ENCODE peak calls at places on chromosomes 11 and 22, in five cellular contexts. Z, F, S, R and J are unnamed samples.

GRCh38 chr11:102197759-102198158 is 87.5 kb downstream of the YAP1 start:
- DNase-seq in S (no peak), Z (no peak), R (peak), F (no peak), J (no peak)

GRCh38 chr11:102446606-102447005 is 6.0 kb downstream of the TMEM123 start:
- DNase-seq in Z (no peak), F (peak), S (no peak), R (peak), J (no peak)

GRCh38 chr22:46686221-46686872 is 51.7 kb downstream of the CERK start:
- DNase-seq in Z (no peak), S (no peak), R (no peak), F (no peak), J (no peak)

GRCh38 chr11:62402226-62402625 is 16.6 kb upstream of the SCGB1A1 start:
- DNase-seq in S (no peak), F (no peak), Z (no peak), R (no peak), J (no peak)

GRCh38 chr11:45108070-45109064 is 38.1 kb upstream of the PRDM11 start:
- DNase-seq in F (no peak), S (no peak), Z (no peak), R (no peak), J (no peak)

GRCh38 chr11:43643898-43644625 is 36.5 kb upstream of the HSD17B12 start:
- DNase-seq in S (peak), F (peak), R (peak), Z (peak), J (peak)

GRCh38 chr11:118618115-118618990 is 10.9 kb downstream of the PHLDB1 start:
- DNase-seq in Z (no peak), R (peak), F (peak), S (no peak), J (no peak)

GRCh38 chr11:43930868-43931716 is 11.3 kb upstream of the C11orf96 start:
- DNase-seq in Z (no peak), S (no peak), R (peak), F (peak), J (no peak)

GRCh38 chr22:49444781-49445180 is 382.9 kb downstream of the BRD1 start:
- DNase-seq in F (no peak), R (no peak), Z (no peak), S (no peak), J (no peak)

GRCh38 chr11:10844364-10844763 is 13.5 kb downstream of the ZBED5 start:
- DNase-seq in F (no peak), Z (no peak), R (no peak), S (no peak), J (no peak)

GRCh38 chr11:32817181-32817842 is 12.4 kb upstream of the PRRG4 start:
- DNase-seq in F (peak), Z (no peak), S (no peak), R (no peak), J (no peak)

GRCh38 chr22:21612858-21613257 is 17.0 kb downstream of the YDJC start:
- DNase-seq in R (no peak), Z (no peak), S (no peak), F (no peak), J (no peak)

GRCh38 chr11:96155627-96156378 is 187.2 kb downstream of the MAML2 start:
- DNase-seq in F (peak), R (peak), Z (peak), S (peak), J (peak)

GRCh38 chr11:38296211-38296776 is 1698.3 kb upstream of the RAG2 start:
- DNase-seq in R (no peak), Z (no peak), S (no peak), F (no peak), J (no peak)

GRCh38 chr22:38554281-38554680 is 15.7 kb downstream of the DMC1 start:
- DNase-seq in F (peak), R (peak), S (no peak), Z (peak), J (peak)

GRCh38 chr11:120332822-120333716 is 3.1 kb upstream of the ARHGEF12 start:
- DNase-seq in F (peak), Z (no peak), S (no peak), R (peak), J (no peak)

GRCh38 chr11:69463181-69463891 is 18.1 kb upstream of the LINC01488 start:
- DNase-seq in Z (no peak), F (peak), R (peak), S (no peak), J (peak)

GRCh38 chr11:131498631-131499053 is 128.2 kb downstream of the NTM start:
- DNase-seq in Z (no peak), F (no peak), S (no peak), R (no peak), J (no peak)

GRCh38 chr11:131506376-131506775 is 136.0 kb downstream of the NTM start:
- DNase-seq in S (no peak), R (no peak), F (no peak), Z (no peak), J (no peak)

GRCh38 chr11:131499199-131499598 is 128.8 kb downstream of the NTM start:
- DNase-seq in R (no peak), F (no peak), S (no peak), Z (no peak), J (no peak)

GRCh38 chr11:131503017-131503416 is 132.6 kb downstream of the NTM start:
- DNase-seq in Z (no peak), R (no peak), S (no peak), F (no peak), J (no peak)

DNA sequence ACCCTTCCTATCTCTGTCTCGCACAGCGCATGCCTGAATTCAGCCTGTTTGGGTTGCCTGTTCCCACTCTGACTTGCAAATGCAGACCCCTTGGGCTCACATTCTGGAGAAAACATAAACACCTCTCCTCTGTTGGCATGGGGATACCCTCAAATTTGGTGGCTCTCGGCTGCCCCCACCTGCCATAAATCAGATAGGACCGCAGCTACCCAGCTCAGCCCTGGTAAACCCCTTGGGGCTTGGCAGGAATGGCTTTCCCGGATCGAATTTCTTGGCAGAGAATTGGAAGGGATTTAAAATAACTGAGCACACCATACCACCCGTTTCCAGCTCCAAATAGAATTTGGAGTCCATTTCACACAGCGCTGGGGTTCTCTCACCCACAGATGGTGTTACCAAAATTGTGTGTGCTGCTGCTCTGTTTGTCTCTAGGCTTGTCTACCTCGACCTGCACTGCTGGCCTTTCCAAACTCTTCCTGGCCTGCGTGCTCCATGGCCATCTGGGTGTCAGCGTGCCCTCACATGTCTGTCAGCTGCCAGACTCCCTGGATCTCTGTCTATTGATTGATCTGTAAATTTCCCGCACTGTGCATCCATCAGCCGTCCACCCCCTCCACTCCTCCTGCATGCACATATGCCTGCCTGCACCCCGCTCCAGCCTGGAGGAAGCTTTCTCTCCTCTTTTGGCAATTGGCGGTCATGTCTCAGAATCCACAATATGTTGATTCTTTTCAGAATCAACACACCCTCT is 134.0 kb downstream of the NTM start:
- DNase-seq in S (no peak), F (no peak), R (no peak), Z (no peak), J (no peak)
- TF ChIP-seq CTCF in S (no peak), F (peak), R (peak), Z (no peak), J (no peak)

GRCh38 chr11:104879514-104880190 is 18.6 kb downstream of the CASP12 start:
- DNase-seq in F (no peak), S (no peak), Z (no peak), R (no peak), J (no peak)
- TF ChIP-seq CTCF in F (no peak), S (no peak), Z (no peak), R (no peak), J (no peak)

GRCh38 chr11:122285021-122285420 is 169.0 kb upstream of the BLID start:
- DNase-seq in S (no peak), Z (no peak), F (no peak), R (no peak), J (no peak)
- TF ChIP-seq CTCF in S (no peak), Z (no peak), F (no peak), R (no peak), J (no peak)

GRCh38 chr11:14835491-14836105 is 56.4 kb downstream of the CYP2R1 start:
- DNase-seq in F (no peak), Z (no peak), R (no peak), S (no peak), J (no peak)
- TF ChIP-seq CTCF in F (no peak), Z (no peak), R (no peak), S (no peak), J (no peak)

GRCh38 chr22:19911540-19912235 is 29.9 kb upstream of the COMT start:
- DNase-seq in F (no peak), Z (no peak), R (no peak), S (no peak), J (no peak)

GRCh38 chr22:19913337-19913936 is 28.1 kb upstream of the COMT start:
- DNase-seq in F (no peak), R (no peak), S (no peak), Z (no peak), J (no peak)

GRCh38 chr22:19912236-19912999 is 29.2 kb upstream of the COMT start:
- DNase-seq in Z (no peak), F (no peak), R (no peak), S (no peak), J (no peak)

GRCh38 chr22:19909350-19910179 is 32.0 kb upstream of the COMT start:
- DNase-seq in F (peak), Z (peak), S (peak), R (peak), J (peak)

DNA sequence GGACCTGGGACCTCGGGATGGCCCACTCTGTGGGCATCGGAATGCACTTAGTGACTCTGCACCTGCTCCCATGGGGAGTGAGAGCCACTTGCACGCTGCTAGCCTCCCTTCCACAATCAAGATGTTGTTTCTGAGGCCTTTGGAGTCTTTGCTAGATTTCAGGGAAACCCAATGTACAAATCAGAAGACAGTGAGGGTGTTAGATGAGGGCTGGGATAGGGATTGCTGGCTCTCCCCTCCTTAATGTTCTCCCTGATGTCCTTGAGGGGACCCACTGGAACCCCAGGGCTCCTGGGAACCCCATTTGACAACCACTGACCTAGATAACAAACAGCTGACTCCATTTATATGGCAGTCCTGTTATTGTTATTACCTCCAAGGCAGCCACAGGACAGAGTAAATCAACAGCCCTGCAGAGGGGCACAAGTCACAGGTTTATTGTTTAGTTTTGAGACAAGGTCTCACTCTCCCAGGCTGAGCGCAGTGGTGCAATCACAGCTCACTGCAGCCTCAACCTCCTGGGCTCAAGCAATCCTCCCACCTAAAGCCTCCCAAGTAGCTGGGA is 31.3 kb upstream of the COMT start:
- DNase-seq in Z (no peak), F (no peak), R (no peak), S (no peak), J (no peak)
- TF ChIP-seq CTCF in Z (no peak), F (no peak), R (no peak), S (no peak), J (no peak)

DNA sequence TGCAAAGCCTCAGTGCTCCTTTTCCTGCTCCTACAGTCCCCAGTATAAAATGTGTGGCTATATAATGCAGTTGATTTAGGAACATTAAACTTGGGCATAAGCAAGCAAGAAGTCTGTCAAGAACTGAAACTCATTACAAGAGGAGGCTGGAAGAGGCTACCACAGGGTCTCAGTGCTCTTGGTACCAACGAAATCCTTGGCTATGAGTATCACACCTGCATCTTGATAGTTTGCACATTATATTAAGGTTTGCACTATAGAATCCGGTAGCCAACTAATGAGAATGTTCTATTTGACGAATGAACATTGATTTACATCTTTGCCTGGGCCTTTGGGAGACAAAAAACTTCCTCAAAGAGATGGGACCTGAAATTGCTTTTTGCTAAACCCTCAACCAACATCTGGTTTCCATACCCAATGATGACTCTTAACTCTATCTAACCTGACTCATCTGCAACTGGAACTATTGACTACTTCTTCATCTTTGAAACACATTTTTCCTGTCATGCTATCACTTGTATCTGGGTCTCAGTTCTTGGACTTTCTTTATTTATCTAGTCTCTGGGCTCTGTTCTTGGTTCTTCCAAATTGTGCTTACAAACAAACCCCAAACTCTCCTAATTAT is 207.2 kb upstream of the CTSC start:
- DNase-seq in S (no peak), R (no peak), Z (no peak), F (no peak), J (no peak)
- TF ChIP-seq CTCF in S (no peak), R (no peak), Z (no peak), F (no peak), J (no peak)

DNA sequence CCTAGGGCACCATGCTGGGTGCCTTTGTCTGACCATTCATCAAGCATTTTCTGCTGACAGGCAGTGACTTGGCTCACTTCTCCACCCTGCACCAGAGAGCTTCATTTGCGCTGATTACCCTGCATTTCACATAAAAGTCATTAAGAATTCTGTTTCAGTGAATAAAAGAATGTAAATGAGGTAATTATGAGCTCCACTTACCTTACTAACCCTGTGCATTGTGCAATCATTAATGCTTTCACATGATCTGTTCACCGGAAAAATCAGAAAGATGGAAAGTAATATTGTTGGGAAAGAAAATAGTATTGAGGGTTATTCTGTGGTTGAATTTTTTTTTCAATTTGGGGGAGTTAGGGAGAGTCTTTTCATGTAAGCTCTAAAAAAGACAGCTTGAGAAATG is 677.2 kb upstream of the KIRREL3 start:
- DNase-seq in Z (no peak), S (no peak), F (no peak), R (no peak), J (no peak)
- TF ChIP-seq CTCF in Z (no peak), S (no peak), F (no peak), R (no peak), J (no peak)

GRCh38 chr22:18021431-18021830 is 2.9 kb downstream of the MICAL3 start:
- DNase-seq in F (no peak), R (no peak), Z (no peak), S (no peak), J (no peak)

GRCh38 chr22:18023509-18024275 is 669 bp downstream of the MICAL3 start:
- DNase-seq in S (peak), R (peak), F (peak), Z (peak), J (peak)

GRCh38 chr22:18024276-18024939 is at the start of gene MICAL3:
- DNase-seq in S (peak), F (peak), R (peak), Z (no peak), J (peak)

GRCh38 chr22:18024956-18025720 is 777 bp upstream of the MICAL3 start:
- DNase-seq in S (no peak), Z (no peak), R (no peak), F (no peak), J (no peak)

DNA sequence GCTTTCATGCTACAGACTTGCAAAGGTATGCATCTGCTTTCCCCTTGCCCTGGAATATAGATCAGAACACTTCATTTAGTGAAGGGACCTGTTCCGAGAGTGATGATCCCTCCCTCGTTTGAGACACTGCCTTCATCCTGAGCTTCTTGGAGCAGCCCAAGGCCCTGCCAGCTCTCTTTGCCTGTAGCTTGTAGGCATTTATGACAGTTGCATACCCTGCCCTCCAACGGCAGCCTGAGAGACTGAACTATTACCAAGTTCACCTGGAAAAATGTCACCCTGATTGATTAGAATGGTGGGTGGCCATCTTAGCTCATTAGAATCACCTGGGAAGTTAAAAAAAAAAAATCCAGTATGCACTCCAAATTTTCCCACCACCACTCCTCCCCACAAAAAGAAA is 1.5 kb downstream of the MICAL3 start:
- DNase-seq in R (no peak), F (no peak), Z (no peak), S (no peak), J (no peak)
- TF ChIP-seq CTCF in R (no peak), F (no peak), Z (no peak), S (no peak), J (no peak)

GRCh38 chr22:30425616-30426394 is at the start of gene MTFP1:
- DNase-seq in S (no peak), R (peak), Z (no peak), F (peak), J (no peak)

GRCh38 chr22:30423959-30424380 is 1.6 kb upstream of the MTFP1 start:
- DNase-seq in S (peak), F (peak), R (peak), Z (peak), J (peak)

GRCh38 chr22:30423296-30423958 is 2.1 kb upstream of the MTFP1 start:
- DNase-seq in F (no peak), R (no peak), S (no peak), Z (no peak), J (no peak)

GRCh38 chr22:30425327-30425615 is 297 bp upstream of the MTFP1 start:
- DNase-seq in F (no peak), S (no peak), R (no peak), Z (no peak), J (no peak)

DNA sequence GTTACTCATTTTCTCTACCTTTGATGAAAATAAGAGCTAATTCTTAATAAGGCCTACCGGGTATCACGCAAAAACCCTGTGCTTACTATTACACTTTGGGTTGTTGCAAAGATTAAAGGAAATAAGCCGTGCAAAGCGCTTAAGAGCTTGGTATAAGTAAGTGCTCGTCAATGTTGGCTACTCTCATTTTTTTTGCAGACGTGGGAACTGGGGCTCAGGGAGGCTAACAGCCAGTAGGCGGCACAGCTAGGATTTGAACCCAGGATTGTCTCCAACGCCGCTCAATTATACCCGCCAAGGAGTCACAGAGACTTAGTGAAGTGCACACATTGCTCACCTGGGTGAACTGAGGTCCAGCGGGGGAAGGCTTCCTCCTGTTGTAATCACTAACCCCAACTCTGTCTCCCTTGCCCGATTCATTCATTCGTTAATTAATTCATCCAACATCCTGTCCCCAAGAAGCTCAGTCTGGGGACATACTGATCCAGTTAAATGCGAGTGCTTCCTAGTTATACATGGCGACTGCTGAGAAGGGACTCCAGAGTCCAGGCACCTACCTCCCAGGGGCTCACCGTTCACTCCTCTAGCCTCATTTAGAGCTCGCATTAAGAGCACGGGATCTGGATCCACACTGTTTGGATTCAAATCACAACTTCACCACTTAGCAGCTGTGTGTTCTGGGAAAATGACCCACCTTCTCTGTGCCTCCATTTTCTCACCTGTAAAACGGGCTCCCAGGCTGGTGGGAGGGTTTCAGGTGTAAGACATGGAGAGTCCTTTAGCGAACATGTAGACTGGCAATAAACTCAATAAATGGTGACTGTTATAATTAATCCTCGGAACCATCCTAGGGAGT is 869 bp upstream of the MTFP1 start:
- DNase-seq in S (no peak), R (no peak), F (no peak), Z (no peak), J (no peak)
- TF ChIP-seq CTCF in S (no peak), R (no peak), F (no peak), Z (peak), J (no peak)